ENCODE peak calls at places on chromosome X, in nine cellular contexts. One of them, this sample, is unnamed.

GRCh38 chrX:97027384-97027922 is 143.7 kb downstream of the RPA4 start:
- DNase-seq in breast epithelium: no peak
- DNase-seq in psoas muscle: no peak
- DNase-seq in neuronal stem cell: peak
- DNase-seq in right lobe of liver: no peak
- DNase-seq in fibroblast of lung: no peak
- DNase-seq in CD8-positive, alpha-beta memory T cell: no peak
- DNase-seq in transverse colon: no peak
- DNase-seq in stomach: no peak
- DNase-seq in this sample: no peak

GRCh38 chrX:69618803-69619202 is 2.9 kb downstream of the EDA start:
- DNase-seq in fibroblast of lung: peak
- DNase-seq in right lobe of liver: no peak
- DNase-seq in stomach: no peak
- DNase-seq in breast epithelium: no peak
- DNase-seq in neuronal stem cell: no peak
- DNase-seq in CD8-positive, alpha-beta memory T cell: no peak
- DNase-seq in psoas muscle: no peak
- DNase-seq in transverse colon: peak
- DNase-seq in this sample: no peak

GRCh38 chrX:19836337-19836736 is 51.1 kb downstream of the SH3KBP1 start:
- DNase-seq in breast epithelium: no peak
- DNase-seq in right lobe of liver: no peak
- DNase-seq in neuronal stem cell: no peak
- DNase-seq in CD8-positive, alpha-beta memory T cell: no peak
- DNase-seq in transverse colon: no peak
- DNase-seq in fibroblast of lung: no peak
- DNase-seq in stomach: no peak
- DNase-seq in psoas muscle: no peak
- DNase-seq in this sample: no peak

GRCh38 chrX:123340691-123341090 is 156.6 kb downstream of the GRIA3 start:
- DNase-seq in right lobe of liver: no peak
- DNase-seq in stomach: no peak
- DNase-seq in transverse colon: no peak
- DNase-seq in psoas muscle: no peak
- DNase-seq in fibroblast of lung: no peak
- DNase-seq in breast epithelium: no peak
- DNase-seq in CD8-positive, alpha-beta memory T cell: no peak
- DNase-seq in neuronal stem cell: no peak
- DNase-seq in this sample: no peak

GRCh38 chrX:153885968-153886903 is at the start of gene L1CAM:
- DNase-seq in psoas muscle: no peak
- DNase-seq in breast epithelium: no peak
- DNase-seq in right lobe of liver: no peak
- DNase-seq in CD8-positive, alpha-beta memory T cell: no peak
- DNase-seq in stomach: no peak
- DNase-seq in transverse colon: no peak
- DNase-seq in fibroblast of lung: no peak
- DNase-seq in neuronal stem cell: no peak
- DNase-seq in this sample: no peak

GRCh38 chrX:31213941-31214340 is 142.1 kb upstream of the FTHL17 start:
- DNase-seq in fibroblast of lung: peak
- DNase-seq in breast epithelium: no peak
- DNase-seq in psoas muscle: no peak
- DNase-seq in stomach: no peak
- DNase-seq in transverse colon: no peak
- DNase-seq in right lobe of liver: no peak
- DNase-seq in CD8-positive, alpha-beta memory T cell: no peak
- DNase-seq in neuronal stem cell: no peak
- DNase-seq in this sample: no peak

GRCh38 chrX:46433892-46434291 is 111.3 kb downstream of the ZNF674 start:
- DNase-seq in fibroblast of lung: peak
- DNase-seq in stomach: no peak
- DNase-seq in psoas muscle: no peak
- DNase-seq in CD8-positive, alpha-beta memory T cell: no peak
- DNase-seq in neuronal stem cell: no peak
- DNase-seq in right lobe of liver: no peak
- DNase-seq in transverse colon: no peak
- DNase-seq in breast epithelium: no peak
- DNase-seq in this sample: no peak

GRCh38 chrX:57821703-57822375 is 88.4 kb downstream of the ZXDA start:
- DNase-seq in neuronal stem cell: peak
- DNase-seq in CD8-positive, alpha-beta memory T cell: peak
- DNase-seq in breast epithelium: peak
- DNase-seq in stomach: no peak
- DNase-seq in psoas muscle: no peak
- DNase-seq in fibroblast of lung: peak
- DNase-seq in transverse colon: peak
- DNase-seq in right lobe of liver: no peak
- DNase-seq in this sample: no peak

GRCh38 chrX:148049441-148049840 is 68.3 kb downstream of the FMR1NB start:
- DNase-seq in psoas muscle: no peak
- DNase-seq in stomach: no peak
- DNase-seq in breast epithelium: no peak
- DNase-seq in transverse colon: no peak
- DNase-seq in right lobe of liver: no peak
- DNase-seq in fibroblast of lung: peak
- DNase-seq in CD8-positive, alpha-beta memory T cell: peak
- DNase-seq in neuronal stem cell: peak
- DNase-seq in this sample: no peak

GRCh38 chrX:11786862-11787261 is 28.8 kb downstream of the MSL3 start:
- DNase-seq in CD8-positive, alpha-beta memory T cell: no peak
- DNase-seq in neuronal stem cell: no peak
- DNase-seq in right lobe of liver: no peak
- DNase-seq in breast epithelium: no peak
- DNase-seq in fibroblast of lung: peak
- DNase-seq in transverse colon: no peak
- DNase-seq in psoas muscle: no peak
- DNase-seq in stomach: no peak
- DNase-seq in this sample: no peak

GRCh38 chrX:12443534-12444098 is 305.3 kb downstream of the FRMPD4 start:
- DNase-seq in fibroblast of lung: no peak
- DNase-seq in breast epithelium: no peak
- DNase-seq in neuronal stem cell: no peak
- DNase-seq in CD8-positive, alpha-beta memory T cell: no peak
- DNase-seq in right lobe of liver: no peak
- DNase-seq in stomach: no peak
- DNase-seq in psoas muscle: no peak
- DNase-seq in transverse colon: no peak
- DNase-seq in this sample: no peak

GRCh38 chrX:153306527-153307115 is 14.9 kb downstream of the PNMA6F start:
- DNase-seq in neuronal stem cell: no peak
- DNase-seq in CD8-positive, alpha-beta memory T cell: no peak
- DNase-seq in fibroblast of lung: no peak
- DNase-seq in psoas muscle: no peak
- DNase-seq in right lobe of liver: no peak
- DNase-seq in transverse colon: no peak
- DNase-seq in breast epithelium: no peak
- DNase-seq in stomach: no peak
- DNase-seq in this sample: peak

GRCh38 chrX:136147320-136147901 is at the start of gene FHL1:
- DNase-seq in transverse colon: peak
- DNase-seq in neuronal stem cell: peak
- DNase-seq in fibroblast of lung: peak
- DNase-seq in right lobe of liver: peak
- DNase-seq in stomach: peak
- DNase-seq in CD8-positive, alpha-beta memory T cell: peak
- DNase-seq in psoas muscle: peak
- DNase-seq in breast epithelium: no peak
- DNase-seq in this sample: peak

GRCh38 chrX:78652971-78653822 is 5.9 kb downstream of the RTL3 start:
- DNase-seq in neuronal stem cell: no peak
- DNase-seq in breast epithelium: no peak
- DNase-seq in psoas muscle: no peak
- DNase-seq in stomach: no peak
- DNase-seq in right lobe of liver: no peak
- DNase-seq in CD8-positive, alpha-beta memory T cell: no peak
- DNase-seq in transverse colon: no peak
- DNase-seq in fibroblast of lung: peak
- DNase-seq in this sample: no peak

GRCh38 chrX:13747836-13748235 is 13.3 kb downstream of the OFD1 start:
- DNase-seq in stomach: peak
- DNase-seq in transverse colon: peak
- DNase-seq in right lobe of liver: no peak
- DNase-seq in neuronal stem cell: no peak
- DNase-seq in psoas muscle: no peak
- DNase-seq in fibroblast of lung: peak
- DNase-seq in CD8-positive, alpha-beta memory T cell: peak
- DNase-seq in breast epithelium: no peak
- DNase-seq in this sample: no peak

GRCh38 chrX:149940015-149940716 is 1.9 kb upstream of the EOLA2 start:
- DNase-seq in neuronal stem cell: peak
- DNase-seq in stomach: peak
- DNase-seq in psoas muscle: peak
- DNase-seq in right lobe of liver: peak
- DNase-seq in breast epithelium: peak
- DNase-seq in CD8-positive, alpha-beta memory T cell: peak
- DNase-seq in transverse colon: peak
- DNase-seq in fibroblast of lung: peak
- DNase-seq in this sample: peak

DNA sequence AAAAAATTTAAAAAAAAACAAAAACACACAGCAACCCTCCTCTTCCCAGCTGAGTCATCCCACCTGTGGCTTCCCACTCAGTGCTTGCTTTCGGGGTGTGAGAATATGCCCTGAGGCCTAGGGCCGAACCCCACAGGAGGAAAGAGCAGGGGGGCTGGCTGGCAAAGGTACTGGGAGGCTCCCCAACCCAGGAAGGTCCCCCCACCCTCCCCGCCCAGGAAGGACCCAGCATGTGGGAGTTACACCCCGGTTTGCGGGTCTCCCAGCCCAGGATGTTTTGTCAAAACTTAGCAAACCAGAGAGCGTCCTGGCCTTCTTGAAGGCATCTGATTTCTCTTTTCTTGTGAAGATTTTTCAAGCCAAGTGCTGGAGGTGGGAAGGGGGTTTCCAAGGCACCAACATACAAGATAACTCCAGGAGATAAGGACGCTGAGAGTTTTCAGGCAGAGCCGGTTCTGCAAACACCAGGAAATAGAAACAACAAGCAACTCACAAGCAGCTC is 25.7 kb upstream of the CSF2RA start:
- DNase-seq in stomach: no peak
- DNase-seq in right lobe of liver: no peak
- DNase-seq in neuronal stem cell: no peak
- DNase-seq in CD8-positive, alpha-beta memory T cell: no peak
- DNase-seq in breast epithelium: no peak
- DNase-seq in fibroblast of lung: no peak
- DNase-seq in psoas muscle: no peak
- DNase-seq in transverse colon: no peak
- DNase-seq in this sample: no peak
- H3K27ac ChIP-seq in stomach: no peak
- H3K27ac ChIP-seq in right lobe of liver: no peak
- H3K27ac ChIP-seq in neuronal stem cell: no peak
- H3K27ac ChIP-seq in CD8-positive, alpha-beta memory T cell: no peak
- H3K27ac ChIP-seq in breast epithelium: peak
- H3K27ac ChIP-seq in fibroblast of lung: no peak
- H3K27ac ChIP-seq in psoas muscle: no peak
- H3K27ac ChIP-seq in transverse colon: no peak
- H3K27ac ChIP-seq in this sample: no peak

DNA sequence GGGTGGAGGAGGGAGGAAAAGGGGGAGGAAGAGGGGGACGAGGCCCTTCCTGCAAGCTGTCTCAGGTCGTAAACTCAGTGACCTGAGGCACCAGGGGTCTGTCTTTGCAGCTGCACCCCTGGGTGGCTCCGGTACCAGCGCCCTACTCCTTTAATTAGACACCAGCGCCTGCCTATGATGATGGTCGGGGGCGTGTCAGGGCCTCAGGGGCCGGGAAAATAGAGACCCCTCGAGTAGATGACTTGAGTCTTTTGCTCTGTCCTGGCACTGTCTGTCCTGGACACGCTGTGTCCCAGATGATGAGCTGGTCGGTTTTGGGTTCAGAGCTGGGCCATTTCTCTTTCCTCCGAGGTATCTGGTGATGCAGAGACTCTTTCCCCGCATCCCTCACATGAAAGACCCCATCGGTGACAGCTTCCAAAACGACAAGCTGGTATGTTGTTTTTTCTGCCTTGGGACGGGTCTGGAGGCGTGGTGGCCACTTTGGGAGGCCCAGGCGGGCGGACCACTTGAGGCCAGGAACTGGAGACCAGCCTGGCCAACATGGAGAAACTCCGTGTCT is 11.2 kb downstream of the SLC25A6 start:
- DNase-seq in psoas muscle: no peak
- DNase-seq in transverse colon: no peak
- DNase-seq in CD8-positive, alpha-beta memory T cell: no peak
- DNase-seq in fibroblast of lung: no peak
- DNase-seq in stomach: peak
- DNase-seq in neuronal stem cell: no peak
- DNase-seq in right lobe of liver: peak
- DNase-seq in breast epithelium: no peak
- DNase-seq in this sample: no peak
- H3K27ac ChIP-seq in psoas muscle: no peak
- H3K27ac ChIP-seq in transverse colon: no peak
- H3K27ac ChIP-seq in CD8-positive, alpha-beta memory T cell: no peak
- H3K27ac ChIP-seq in fibroblast of lung: no peak
- H3K27ac ChIP-seq in stomach: no peak
- H3K27ac ChIP-seq in neuronal stem cell: peak
- H3K27ac ChIP-seq in right lobe of liver: no peak
- H3K27ac ChIP-seq in breast epithelium: no peak
- H3K27ac ChIP-seq in this sample: no peak

GRCh38 chrX:71492086-71493065 is 40.5 kb upstream of the OGT start:
- DNase-seq in fibroblast of lung: peak
- DNase-seq in psoas muscle: peak
- DNase-seq in CD8-positive, alpha-beta memory T cell: peak
- DNase-seq in right lobe of liver: peak
- DNase-seq in breast epithelium: no peak
- DNase-seq in transverse colon: peak
- DNase-seq in stomach: peak
- DNase-seq in neuronal stem cell: no peak
- DNase-seq in this sample: peak
- H3K27ac ChIP-seq in fibroblast of lung: no peak
- H3K27ac ChIP-seq in psoas muscle: peak
- H3K27ac ChIP-seq in CD8-positive, alpha-beta memory T cell: peak
- H3K27ac ChIP-seq in right lobe of liver: no peak
- H3K27ac ChIP-seq in breast epithelium: peak
- H3K27ac ChIP-seq in transverse colon: peak
- H3K27ac ChIP-seq in stomach: peak
- H3K27ac ChIP-seq in neuronal stem cell: no peak
- H3K27ac ChIP-seq in this sample: peak

DNA sequence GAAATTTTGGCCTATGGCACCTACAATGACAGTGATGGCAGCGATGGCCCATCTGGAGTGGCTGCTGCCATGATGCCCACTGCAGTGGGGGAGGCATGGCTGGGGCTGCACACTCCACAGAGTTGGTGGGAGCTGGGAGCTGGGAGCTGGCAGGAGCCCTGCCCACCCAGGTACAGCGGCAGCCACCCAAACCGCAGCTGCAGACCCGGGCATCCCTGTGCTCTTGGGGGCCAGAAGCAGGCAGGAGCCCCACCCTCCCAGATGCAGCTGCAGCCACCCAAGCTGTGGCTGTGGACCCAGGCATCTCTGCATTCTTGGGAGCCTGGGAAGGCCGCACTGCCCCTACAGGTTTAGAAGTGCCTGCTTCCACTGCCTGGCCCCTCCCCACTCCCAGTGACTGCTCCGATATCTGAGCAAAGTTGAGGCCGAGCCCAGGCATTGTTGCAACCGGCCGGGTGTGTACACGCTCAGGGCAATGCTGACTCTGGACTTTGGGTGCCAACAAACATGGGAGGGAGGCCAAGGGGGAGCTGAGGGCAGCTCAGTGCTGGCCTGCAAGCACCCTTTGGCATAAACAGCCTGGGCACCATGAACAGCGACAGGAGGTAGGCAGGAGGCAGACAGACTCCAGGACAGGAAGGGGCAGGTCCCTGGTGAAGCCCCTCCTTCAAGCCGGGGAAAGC is 82.8 kb downstream of the PPP4R3C start:
- DNase-seq in breast epithelium: no peak
- DNase-seq in CD8-positive, alpha-beta memory T cell: no peak
- DNase-seq in transverse colon: no peak
- DNase-seq in fibroblast of lung: no peak
- DNase-seq in psoas muscle: no peak
- DNase-seq in stomach: no peak
- DNase-seq in neuronal stem cell: no peak
- DNase-seq in right lobe of liver: peak
- DNase-seq in this sample: peak
- H3K27ac ChIP-seq in breast epithelium: no peak
- H3K27ac ChIP-seq in CD8-positive, alpha-beta memory T cell: no peak
- H3K27ac ChIP-seq in transverse colon: no peak
- H3K27ac ChIP-seq in fibroblast of lung: no peak
- H3K27ac ChIP-seq in psoas muscle: no peak
- H3K27ac ChIP-seq in stomach: no peak
- H3K27ac ChIP-seq in neuronal stem cell: no peak
- H3K27ac ChIP-seq in right lobe of liver: no peak
- H3K27ac ChIP-seq in this sample: no peak